ENCODE peak calls at places on chromosomes 5 and 9, in nine cellular contexts. L is hypothalamus; A is retina; R is stimulated activated CD8-positive, alpha-beta memory T cell treated with anti-CD3 and anti-CD28 coated beads, Interleukin-7, amount 100 ng/mL, for 48 hours; Y is T-helper 9 cell; Z is Karpas-422; T is T-helper 2 cell; B is anterior cingulate cortex; F is body of pancreas. U is an unnamed sample.

GRCh38 chr5:1002836-1003235 is 5.8 kb upstream of the NKD2 start:
- DNase-seq in L (no peak), A (no peak), R (no peak), Y (no peak), Z (no peak), T (no peak), B (no peak), F (no peak), U (no peak)

GRCh38 chr9:135000647-135001245 is 83.0 kb upstream of the FCN1 start:
- DNase-seq in L (no peak), A (no peak), R (no peak), Y (no peak), Z (no peak), T (no peak), B (no peak), F (no peak), U (no peak)

GRCh38 chr9:113719919-113720318 is 156.2 kb upstream of the ZNF618 start:
- DNase-seq in L (no peak), A (no peak), R (no peak), Y (no peak), Z (no peak), T (no peak), B (no peak), F (no peak), U (no peak)

GRCh38 chr5:138149530-138149929 is 10.3 kb upstream of the NME5 start:
- DNase-seq in L (no peak), A (no peak), R (no peak), Y (no peak), Z (no peak), T (no peak), B (no peak), F (no peak), U (no peak)

GRCh38 chr9:122118343-122119165 is 25.4 kb upstream of the TTLL11 start:
- DNase-seq in L (no peak), A (no peak), R (no peak), Y (no peak), Z (no peak), T (no peak), B (no peak), F (no peak), U (no peak)

GRCh38 chr9:137605146-137606004 is at the start of gene ARRDC1:
- DNase-seq in L (peak; percentile 55), A (peak; percentile 68), R (peak; percentile 84), Y (peak; percentile 96), Z (peak; percentile 99), T (peak; percentile 88), B (peak; percentile 91), F (peak; percentile 96), U (peak; percentile 83)

GRCh38 chr5:158079097-158079496 is 220.2 kb upstream of the CLINT1 start:
- DNase-seq in L (no peak), A (no peak), R (no peak), Y (no peak), Z (no peak), T (no peak), B (no peak), F (no peak), U (no peak)

GRCh38 chr9:37547328-37547878 is 28.8 kb downstream of the FBXO10 start:
- DNase-seq in L (no peak), A (no peak), R (no peak), Y (no peak), Z (no peak), T (no peak), B (no peak), F (no peak), U (no peak)

GRCh38 chr5:122586351-122586750 is 188.5 kb upstream of the SNX2 start:
- DNase-seq in L (no peak), A (no peak), R (no peak), Y (no peak), Z (no peak), T (no peak), B (no peak), F (no peak), U (no peak)

GRCh38 chr5:56712895-56713565 is 102.3 kb upstream of the MAP3K1 start:
- DNase-seq in L (no peak), A (no peak), R (no peak), Y (no peak), Z (no peak), T (no peak), B (no peak), F (no peak), U (no peak)

GRCh38 chr5:21419383-21419782 is 1431.4 kb upstream of the CDH18 start:
- DNase-seq in L (no peak), A (no peak), R (no peak), Y (no peak), Z (no peak), T (no peak), B (no peak), F (no peak), U (no peak)

GRCh38 chr5:178247481-178248456 is 15.2 kb upstream of the PHYKPL start:
- DNase-seq in L (no peak), A (no peak), R (no peak), Y (no peak), Z (peak; percentile 84), T (no peak), B (no peak), F (no peak), U (peak; percentile 37)

GRCh38 chr9:120893585-120893857 is 16.5 kb upstream of the PHF19 start:
- DNase-seq in L (no peak), A (peak; percentile 46), R (no peak), Y (no peak), Z (peak; percentile 64), T (no peak), B (no peak), F (no peak), U (no peak)

GRCh38 chr9:83355024-83355444 is 183.2 kb downstream of the FRMD3 start:
- DNase-seq in L (no peak), A (no peak), R (no peak), Y (no peak), Z (no peak), T (no peak), B (no peak), F (no peak), U (no peak)

GRCh38 chr5:80722916-80723315 is 68.1 kb upstream of the DHFR start:
- DNase-seq in L (no peak), A (no peak), R (no peak), Y (no peak), Z (no peak), T (no peak), B (no peak), F (no peak), U (no peak)

GRCh38 chr5:78920604-78921003 is 64.5 kb downstream of the ARSB start:
- DNase-seq in L (no peak), A (no peak), R (no peak), Y (no peak), Z (no peak), T (no peak), B (no peak), F (no peak), U (no peak)

GRCh38 chr5:72842816-72843215 is 26.4 kb downstream of the TNPO1 start:
- DNase-seq in L (no peak), A (no peak), R (no peak), Y (no peak), Z (no peak), T (no peak), B (no peak), F (no peak), U (no peak)

GRCh38 chr9:87007711-87008360 is 60.5 kb upstream of the GAS1 start:
- DNase-seq in L (no peak), A (no peak), R (no peak), Y (no peak), Z (no peak), T (no peak), B (no peak), F (no peak), U (no peak)

GRCh38 chr5:38808666-38809343 is 37.0 kb upstream of the OSMR start:
- DNase-seq in L (no peak), A (no peak), R (no peak), Y (no peak), Z (no peak), T (no peak), B (no peak), F (no peak), U (no peak)

GRCh38 chr9:74478606-74479005 is 18.5 kb upstream of the RORB start:
- DNase-seq in L (no peak), A (no peak), R (no peak), Y (no peak), Z (no peak), T (no peak), B (no peak), F (no peak), U (no peak)

GRCh38 chr9:131015876-131016397 is 7.0 kb downstream of the LAMC3 start:
- DNase-seq in L (no peak), A (no peak), R (no peak), Y (no peak), Z (no peak), T (no peak), B (no peak), F (no peak), U (no peak)